ENCODE peak calls at places on chromosome 17, in six cellular contexts. One of them, this sample, is unnamed.

GRCh38 chr17:49975531-49975930 is 6.5 kb downstream of the DLX4 start:
- DNase-seq in fibroblast of lung: no peak
- DNase-seq in effector CD4-positive, alpha-beta T cell: no peak
- DNase-seq in activated CD4-positive, alpha-beta T cell treated with anti-CD3 and anti-CD28 coated beads, Interleukin-2, amount 10 ng/mL, durations not matched to agents 7 days and 5 days: no peak
- DNase-seq in fibroblast of villous mesenchyme: no peak
- DNase-seq in amniotic stem cell: no peak
- DNase-seq in this sample: no peak

GRCh38 chr17:34099859-34100258 is 155.2 kb upstream of the CCL2 start:
- DNase-seq in fibroblast of lung: no peak
- DNase-seq in amniotic stem cell: no peak
- DNase-seq in activated CD4-positive, alpha-beta T cell treated with anti-CD3 and anti-CD28 coated beads, Interleukin-2, amount 10 ng/mL, durations not matched to agents 7 days and 5 days: no peak
- DNase-seq in effector CD4-positive, alpha-beta T cell: no peak
- DNase-seq in fibroblast of villous mesenchyme: no peak
- DNase-seq in this sample: no peak

GRCh38 chr17:50439008-50439407 is 13.0 kb downstream of the ACSF2 start:
- DNase-seq in activated CD4-positive, alpha-beta T cell treated with anti-CD3 and anti-CD28 coated beads, Interleukin-2, amount 10 ng/mL, durations not matched to agents 7 days and 5 days: no peak
- DNase-seq in fibroblast of lung: no peak
- DNase-seq in amniotic stem cell: no peak
- DNase-seq in fibroblast of villous mesenchyme: no peak
- DNase-seq in effector CD4-positive, alpha-beta T cell: no peak
- DNase-seq in this sample: no peak

GRCh38 chr17:77958716-77959215 is 263 bp downstream of the TNRC6C start:
- DNase-seq in fibroblast of lung: no peak
- DNase-seq in fibroblast of villous mesenchyme: no peak
- DNase-seq in amniotic stem cell: no peak
- DNase-seq in effector CD4-positive, alpha-beta T cell: no peak
- DNase-seq in activated CD4-positive, alpha-beta T cell treated with anti-CD3 and anti-CD28 coated beads, Interleukin-2, amount 10 ng/mL, durations not matched to agents 7 days and 5 days: no peak
- DNase-seq in this sample: peak

GRCh38 chr17:17313350-17313991 is 10.3 kb downstream of the NT5M start:
- DNase-seq in fibroblast of lung: no peak
- DNase-seq in effector CD4-positive, alpha-beta T cell: peak
- DNase-seq in fibroblast of villous mesenchyme: no peak
- DNase-seq in amniotic stem cell: no peak
- DNase-seq in activated CD4-positive, alpha-beta T cell treated with anti-CD3 and anti-CD28 coated beads, Interleukin-2, amount 10 ng/mL, durations not matched to agents 7 days and 5 days: peak
- DNase-seq in this sample: peak

GRCh38 chr17:72984145-72984924 is 108.2 kb downstream of the SLC39A11 start:
- DNase-seq in activated CD4-positive, alpha-beta T cell treated with anti-CD3 and anti-CD28 coated beads, Interleukin-2, amount 10 ng/mL, durations not matched to agents 7 days and 5 days: no peak
- DNase-seq in fibroblast of lung: peak
- DNase-seq in fibroblast of villous mesenchyme: peak
- DNase-seq in effector CD4-positive, alpha-beta T cell: no peak
- DNase-seq in amniotic stem cell: peak
- DNase-seq in this sample: no peak

GRCh38 chr17:36675250-36675649 is 73.9 kb downstream of the MRM1 start:
- DNase-seq in fibroblast of lung: no peak
- DNase-seq in effector CD4-positive, alpha-beta T cell: no peak
- DNase-seq in activated CD4-positive, alpha-beta T cell treated with anti-CD3 and anti-CD28 coated beads, Interleukin-2, amount 10 ng/mL, durations not matched to agents 7 days and 5 days: peak
- DNase-seq in fibroblast of villous mesenchyme: no peak
- DNase-seq in amniotic stem cell: no peak
- DNase-seq in this sample: no peak

GRCh38 chr17:76682306-76682705 is 28.5 kb downstream of the MXRA7 start:
- DNase-seq in activated CD4-positive, alpha-beta T cell treated with anti-CD3 and anti-CD28 coated beads, Interleukin-2, amount 10 ng/mL, durations not matched to agents 7 days and 5 days: no peak
- DNase-seq in fibroblast of villous mesenchyme: peak
- DNase-seq in effector CD4-positive, alpha-beta T cell: no peak
- DNase-seq in amniotic stem cell: no peak
- DNase-seq in fibroblast of lung: peak
- DNase-seq in this sample: no peak

GRCh38 chr17:36680701-36681202 is 79.4 kb downstream of the MRM1 start:
- DNase-seq in activated CD4-positive, alpha-beta T cell treated with anti-CD3 and anti-CD28 coated beads, Interleukin-2, amount 10 ng/mL, durations not matched to agents 7 days and 5 days: no peak
- DNase-seq in effector CD4-positive, alpha-beta T cell: no peak
- DNase-seq in fibroblast of villous mesenchyme: no peak
- DNase-seq in fibroblast of lung: no peak
- DNase-seq in amniotic stem cell: no peak
- DNase-seq in this sample: no peak

GRCh38 chr17:41962768-41963434 is 3.7 kb upstream of the CNP start:
- DNase-seq in amniotic stem cell: no peak
- DNase-seq in fibroblast of villous mesenchyme: peak
- DNase-seq in effector CD4-positive, alpha-beta T cell: peak
- DNase-seq in fibroblast of lung: peak
- DNase-seq in activated CD4-positive, alpha-beta T cell treated with anti-CD3 and anti-CD28 coated beads, Interleukin-2, amount 10 ng/mL, durations not matched to agents 7 days and 5 days: peak
- DNase-seq in this sample: peak

GRCh38 chr17:20908373-20909273 is 134.2 kb downstream of the USP22 start:
- DNase-seq in activated CD4-positive, alpha-beta T cell treated with anti-CD3 and anti-CD28 coated beads, Interleukin-2, amount 10 ng/mL, durations not matched to agents 7 days and 5 days: peak
- DNase-seq in fibroblast of villous mesenchyme: peak
- DNase-seq in amniotic stem cell: no peak
- DNase-seq in fibroblast of lung: peak
- DNase-seq in effector CD4-positive, alpha-beta T cell: peak
- DNase-seq in this sample: peak

GRCh38 chr17:68697850-68698313 is 96.7 kb upstream of the FAM20A start:
- DNase-seq in fibroblast of lung: peak
- DNase-seq in fibroblast of villous mesenchyme: peak
- DNase-seq in amniotic stem cell: no peak
- DNase-seq in effector CD4-positive, alpha-beta T cell: no peak
- DNase-seq in activated CD4-positive, alpha-beta T cell treated with anti-CD3 and anti-CD28 coated beads, Interleukin-2, amount 10 ng/mL, durations not matched to agents 7 days and 5 days: no peak
- DNase-seq in this sample: no peak

GRCh38 chr17:13153036-13153435 is 135.2 kb upstream of the ELAC2 start:
- DNase-seq in activated CD4-positive, alpha-beta T cell treated with anti-CD3 and anti-CD28 coated beads, Interleukin-2, amount 10 ng/mL, durations not matched to agents 7 days and 5 days: no peak
- DNase-seq in fibroblast of lung: peak
- DNase-seq in fibroblast of villous mesenchyme: no peak
- DNase-seq in amniotic stem cell: no peak
- DNase-seq in effector CD4-positive, alpha-beta T cell: no peak
- DNase-seq in this sample: no peak

GRCh38 chr17:60106377-60107059 is 27.8 kb upstream of the HEATR6 start:
- DNase-seq in fibroblast of lung: peak
- DNase-seq in activated CD4-positive, alpha-beta T cell treated with anti-CD3 and anti-CD28 coated beads, Interleukin-2, amount 10 ng/mL, durations not matched to agents 7 days and 5 days: no peak
- DNase-seq in fibroblast of villous mesenchyme: peak
- DNase-seq in amniotic stem cell: no peak
- DNase-seq in effector CD4-positive, alpha-beta T cell: no peak
- DNase-seq in this sample: no peak

GRCh38 chr17:82956726-82957468 is 117.1 kb upstream of the ZNF750 start:
- DNase-seq in effector CD4-positive, alpha-beta T cell: no peak
- DNase-seq in activated CD4-positive, alpha-beta T cell treated with anti-CD3 and anti-CD28 coated beads, Interleukin-2, amount 10 ng/mL, durations not matched to agents 7 days and 5 days: no peak
- DNase-seq in fibroblast of villous mesenchyme: no peak
- DNase-seq in amniotic stem cell: no peak
- DNase-seq in fibroblast of lung: no peak
- DNase-seq in this sample: no peak

GRCh38 chr17:79825580-79825921 is 13.7 kb downstream of the CBX4 start:
- DNase-seq in fibroblast of lung: no peak
- DNase-seq in amniotic stem cell: no peak
- DNase-seq in fibroblast of villous mesenchyme: no peak
- DNase-seq in effector CD4-positive, alpha-beta T cell: no peak
- DNase-seq in activated CD4-positive, alpha-beta T cell treated with anti-CD3 and anti-CD28 coated beads, Interleukin-2, amount 10 ng/mL, durations not matched to agents 7 days and 5 days: no peak
- DNase-seq in this sample: no peak

GRCh38 chr17:49588726-49589555 is 13.3 kb downstream of the NXPH3 start:
- DNase-seq in fibroblast of villous mesenchyme: no peak
- DNase-seq in fibroblast of lung: peak
- DNase-seq in effector CD4-positive, alpha-beta T cell: no peak
- DNase-seq in amniotic stem cell: peak
- DNase-seq in activated CD4-positive, alpha-beta T cell treated with anti-CD3 and anti-CD28 coated beads, Interleukin-2, amount 10 ng/mL, durations not matched to agents 7 days and 5 days: no peak
- DNase-seq in this sample: no peak

GRCh38 chr17:36592316-36592710 is 634 bp downstream of the DHRS11 start:
- DNase-seq in activated CD4-positive, alpha-beta T cell treated with anti-CD3 and anti-CD28 coated beads, Interleukin-2, amount 10 ng/mL, durations not matched to agents 7 days and 5 days: no peak
- DNase-seq in effector CD4-positive, alpha-beta T cell: no peak
- DNase-seq in fibroblast of villous mesenchyme: no peak
- DNase-seq in fibroblast of lung: peak
- DNase-seq in amniotic stem cell: no peak
- DNase-seq in this sample: no peak

GRCh38 chr17:58332720-58333395 is 4.3 kb upstream of the TSPOAP1 start:
- DNase-seq in effector CD4-positive, alpha-beta T cell: no peak
- DNase-seq in fibroblast of villous mesenchyme: no peak
- DNase-seq in activated CD4-positive, alpha-beta T cell treated with anti-CD3 and anti-CD28 coated beads, Interleukin-2, amount 10 ng/mL, durations not matched to agents 7 days and 5 days: peak
- DNase-seq in amniotic stem cell: no peak
- DNase-seq in fibroblast of lung: no peak
- DNase-seq in this sample: peak

This sample was measured in stimulated activated naive CD4-positive, alpha-beta T cell treated with Interleukin-2 at 50 U/mL for 16 hours.